ENCODE peak calls at places on chromosome 3, in eight cellular contexts. One of them, this sample, is unnamed.
A peak's percentile ranks its signal among the peaks of the same experiment; 100 is the strongest.

GRCh38 chr3:86695752-86696151 is 295.2 kb downstream of the VGLL3 start:
- DNase-seq in H9: peak; percentile 63
- DNase-seq in hepatic stellate cell: no peak
- DNase-seq in Calu3: no peak
- DNase-seq in pons: no peak
- DNase-seq in naive thymus-derived CD8-positive, alpha-beta T cell: no peak
- DNase-seq in SJSA1: no peak
- DNase-seq in stimulated activated CD4-positive, alpha-beta T cell treated with anti-CD3 and anti-CD28 coated beads, Interleukin-1b, Interleukin-23, amount 100 ng/mL, for 48 hours: no peak
- DNase-seq in this sample: no peak

GRCh38 chr3:62184559-62184958 is 188.8 kb downstream of the FEZF2 start:
- DNase-seq in H9: no peak
- DNase-seq in hepatic stellate cell: no peak
- DNase-seq in Calu3: no peak
- DNase-seq in pons: no peak
- DNase-seq in naive thymus-derived CD8-positive, alpha-beta T cell: no peak
- DNase-seq in SJSA1: no peak
- DNase-seq in stimulated activated CD4-positive, alpha-beta T cell treated with anti-CD3 and anti-CD28 coated beads, Interleukin-1b, Interleukin-23, amount 100 ng/mL, for 48 hours: no peak
- DNase-seq in this sample: no peak

GRCh38 chr3:63349583-63350177 is 71.6 kb downstream of the SYNPR start:
- DNase-seq in H9: peak; percentile 43
- DNase-seq in hepatic stellate cell: peak; percentile 22
- DNase-seq in Calu3: peak; percentile 59
- DNase-seq in pons: peak; percentile 52
- DNase-seq in naive thymus-derived CD8-positive, alpha-beta T cell: no peak
- DNase-seq in SJSA1: peak; percentile 57
- DNase-seq in stimulated activated CD4-positive, alpha-beta T cell treated with anti-CD3 and anti-CD28 coated beads, Interleukin-1b, Interleukin-23, amount 100 ng/mL, for 48 hours: peak; percentile 28
- DNase-seq in this sample: peak; percentile 35

GRCh38 chr3:39668420-39668819 is 141.0 kb upstream of the MYRIP start:
- DNase-seq in H9: no peak
- DNase-seq in hepatic stellate cell: no peak
- DNase-seq in Calu3: peak; percentile 15
- DNase-seq in pons: peak; percentile 60
- DNase-seq in naive thymus-derived CD8-positive, alpha-beta T cell: no peak
- DNase-seq in SJSA1: no peak
- DNase-seq in stimulated activated CD4-positive, alpha-beta T cell treated with anti-CD3 and anti-CD28 coated beads, Interleukin-1b, Interleukin-23, amount 100 ng/mL, for 48 hours: no peak
- DNase-seq in this sample: peak; percentile 20

GRCh38 chr3:40313975-40314860 is 4.7 kb downstream of the EIF1B start:
- DNase-seq in H9: no peak
- DNase-seq in hepatic stellate cell: no peak
- DNase-seq in Calu3: no peak
- DNase-seq in pons: no peak
- DNase-seq in naive thymus-derived CD8-positive, alpha-beta T cell: no peak
- DNase-seq in SJSA1: no peak
- DNase-seq in stimulated activated CD4-positive, alpha-beta T cell treated with anti-CD3 and anti-CD28 coated beads, Interleukin-1b, Interleukin-23, amount 100 ng/mL, for 48 hours: no peak
- DNase-seq in this sample: no peak

GRCh38 chr3:42499478-42499871 is 3.0 kb upstream of the VIPR1 start:
- DNase-seq in H9: peak; percentile 17
- DNase-seq in hepatic stellate cell: no peak
- DNase-seq in Calu3: no peak
- DNase-seq in pons: no peak
- DNase-seq in naive thymus-derived CD8-positive, alpha-beta T cell: no peak
- DNase-seq in SJSA1: peak; percentile 8
- DNase-seq in stimulated activated CD4-positive, alpha-beta T cell treated with anti-CD3 and anti-CD28 coated beads, Interleukin-1b, Interleukin-23, amount 100 ng/mL, for 48 hours: no peak
- DNase-seq in this sample: no peak

GRCh38 chr3:114411292-114411691 is 117.5 kb downstream of the TIGIT start:
- DNase-seq in H9: no peak
- DNase-seq in hepatic stellate cell: no peak
- DNase-seq in Calu3: no peak
- DNase-seq in pons: no peak
- DNase-seq in naive thymus-derived CD8-positive, alpha-beta T cell: no peak
- DNase-seq in SJSA1: no peak
- DNase-seq in stimulated activated CD4-positive, alpha-beta T cell treated with anti-CD3 and anti-CD28 coated beads, Interleukin-1b, Interleukin-23, amount 100 ng/mL, for 48 hours: no peak
- DNase-seq in this sample: no peak

GRCh38 chr3:77513541-77513940 is 473.6 kb downstream of the ROBO2 start:
- DNase-seq in H9: no peak
- DNase-seq in hepatic stellate cell: no peak
- DNase-seq in Calu3: no peak
- DNase-seq in pons: no peak
- DNase-seq in naive thymus-derived CD8-positive, alpha-beta T cell: no peak
- DNase-seq in SJSA1: no peak
- DNase-seq in stimulated activated CD4-positive, alpha-beta T cell treated with anti-CD3 and anti-CD28 coated beads, Interleukin-1b, Interleukin-23, amount 100 ng/mL, for 48 hours: no peak
- DNase-seq in this sample: no peak